ENCODE peak calls at places on chromosome 7, in seven cellular contexts. Q is cardiac fibroblast, K is brain microvascular endothelial cell, W is lung, P is tibial artery, B is HepG2, G is neural progenitor cell. N is an unnamed sample.

GRCh38 chr7:91550931-91551330 is 286.7 kb downstream of the FZD1 start:
- DNase-seq in K (no peak), B (no peak), W (no peak), P (no peak), Q (no peak), G (no peak), N (no peak)

GRCh38 chr7:22121702-22122474 is 176.2 kb upstream of the CDCA7L start:
- DNase-seq in K (peak), B (no peak), G (no peak), Q (peak), P (no peak), W (no peak), N (no peak)

GRCh38 chr7:105376901-105377533 is 11.7 kb downstream of the SRPK2 start:
- DNase-seq in P (no peak), G (no peak), Q (no peak), B (no peak), K (no peak), W (no peak), N (no peak)

GRCh38 chr7:136027160-136027559 is 50.0 kb upstream of the MTPN start:
- DNase-seq in W (no peak), K (no peak), G (no peak), Q (no peak), P (no peak), B (no peak), N (no peak)

GRCh38 chr7:82105463-82105862 is 335.6 kb upstream of the HGF start:
- DNase-seq in B (no peak), P (no peak), W (no peak), Q (peak), K (peak), G (no peak), N (no peak)

GRCh38 chr7:11935905-11936304 is 103.9 kb upstream of the THSD7A start:
- DNase-seq in K (no peak), W (no peak), Q (peak), G (no peak), B (no peak), P (no peak), N (no peak)

GRCh38 chr7:135147341-135147898 is 452 bp upstream of the TMEM140 start:
- DNase-seq in W (no peak), P (no peak), K (peak), B (no peak), Q (peak), G (no peak), N (no peak)

GRCh38 chr7:6248581-6248980 is 23.8 kb downstream of the CYTH3 start:
- DNase-seq in G (no peak), P (no peak), K (peak), B (no peak), Q (peak), W (no peak), N (no peak)

GRCh38 chr7:20896996-20897395 is 110.3 kb upstream of the SP8 start:
- DNase-seq in Q (no peak), W (no peak), B (no peak), K (no peak), P (no peak), G (no peak), N (no peak)

GRCh38 chr7:16561943-16562342 is 35.3 kb downstream of the LRRC72 start:
- DNase-seq in G (peak), Q (no peak), P (no peak), W (no peak), K (no peak), B (no peak), N (no peak)

GRCh38 chr7:144622751-144623150 is 213.1 kb downstream of the TPK1 start:
- DNase-seq in W (no peak), P (no peak), Q (no peak), B (no peak), K (no peak), G (no peak), N (no peak)

GRCh38 chr7:139991267-139991666 is 71.5 kb downstream of the PARP12 start:
- DNase-seq in G (no peak), Q (peak), B (peak), P (no peak), K (no peak), W (no peak), N (no peak)

GRCh38 chr7:123594813-123595241 is 6.8 kb upstream of the ASB15 start:
- DNase-seq in P (no peak), G (peak), B (peak), W (no peak), Q (no peak), K (peak), N (no peak)

GRCh38 chr7:157404002-157404401 is 67.2 kb downstream of the DNAJB6 start:
- DNase-seq in P (no peak), Q (no peak), W (no peak), K (no peak), G (no peak), B (no peak), N (no peak)

GRCh38 chr7:3043544-3044395 is at the start of gene CARD11:
- DNase-seq in K (no peak), B (no peak), P (no peak), W (no peak), Q (no peak), G (no peak), N (peak)

GRCh38 chr7:47405921-47406765 is 175.8 kb downstream of the TNS3 start:
- DNase-seq in Q (peak), W (peak), B (peak), P (peak), K (no peak), G (no peak), N (peak)

GRCh38 chr7:80772347-80773101 is 134.1 kb downstream of the CD36 start:
- DNase-seq in Q (no peak), K (no peak), W (no peak), G (no peak), B (no peak), P (no peak), N (no peak)

GRCh38 chr7:81839708-81840359 is 70.0 kb upstream of the HGF start:
- DNase-seq in B (no peak), K (no peak), Q (no peak), W (no peak), G (no peak), P (no peak), N (no peak)

GRCh38 chr7:33673029-33673700 is 232.2 kb upstream of the BMPER start:
- DNase-seq in W (no peak), P (no peak), B (no peak), G (peak), K (no peak), Q (no peak), N (no peak)

GRCh38 chr7:83947260-83947659 is 247.3 kb downstream of the SEMA3A start:
- DNase-seq in B (peak), K (no peak), W (no peak), Q (peak), G (peak), P (no peak), N (no peak)

GRCh38 chr7:112898432-112899290 is 108.5 kb upstream of the TMEM168 start:
- DNase-seq in P (no peak), G (peak), W (peak), Q (peak), B (peak), K (peak), N (no peak)

GRCh38 chr7:39461263-39461662 is 104.9 kb upstream of the YAE1 start:
- DNase-seq in G (peak), W (no peak), P (no peak), B (no peak), Q (peak), K (no peak), N (no peak)

GRCh38 chr7:12851142-12851541 is 163.7 kb downstream of the ARL4A start:
- DNase-seq in P (no peak), G (no peak), K (no peak), W (no peak), Q (no peak), B (no peak), N (no peak)

GRCh38 chr7:104951546-104951945 is 62.5 kb upstream of the KMT2E start:
- DNase-seq in Q (peak), B (no peak), W (no peak), G (no peak), K (no peak), P (peak), N (no peak)

GRCh38 chr7:40372031-40372430 is 237.2 kb downstream of the SUGCT start:
- DNase-seq in G (no peak), Q (no peak), K (no peak), B (no peak), P (no peak), W (no peak), N (no peak)

GRCh38 chr7:135193615-135194081 is 17.7 kb downstream of the WDR91 start:
- DNase-seq in W (no peak), Q (peak), P (no peak), B (peak), G (no peak), K (peak), N (no peak)

GRCh38 chr7:121406-121805 is 71.0 kb upstream of the FAM20C start:
- DNase-seq in B (no peak), K (no peak), G (no peak), W (no peak), Q (no peak), P (no peak), N (no peak)

GRCh38 chr7:129773871-129774270 is 162.4 kb downstream of the NRF1 start:
- DNase-seq in B (no peak), W (no peak), K (no peak), P (no peak), G (no peak), Q (no peak), N (no peak)

GRCh38 chr7:82595176-82595575 is 151.6 kb upstream of the CACNA2D1 start:
- DNase-seq in P (no peak), W (no peak), B (no peak), Q (no peak), G (no peak), K (no peak), N (no peak)

GRCh38 chr7:105654994-105655900 is 74.0 kb upstream of the EFCAB10 start:
- DNase-seq in Q (peak), K (no peak), P (no peak), B (no peak), G (peak), W (no peak), N (no peak)

GRCh38 chr7:34337163-34337562 is 320.9 kb upstream of the NPSR1 start:
- DNase-seq in B (no peak), Q (no peak), W (no peak), P (no peak), G (no peak), K (no peak), N (no peak)

GRCh38 chr7:103679156-103680132 is 233.4 kb upstream of the SLC26A5 start:
- DNase-seq in W (no peak), Q (peak), P (no peak), K (no peak), B (peak), G (no peak), N (no peak)

GRCh38 chr7:44978511-44979366 is at the start of gene MYO1G:
- DNase-seq in W (peak), G (no peak), K (no peak), P (no peak), Q (no peak), B (no peak), N (no peak)

GRCh38 chr7:55593515-55594318 is 21.4 kb upstream of the VOPP1 start:
- DNase-seq in K (peak), Q (peak), P (peak), W (peak), B (peak), G (peak), N (no peak)

GRCh38 chr7:31811650-31812461 is 124.8 kb downstream of the PPP1R17 start:
- DNase-seq in W (no peak), G (no peak), K (no peak), B (no peak), Q (peak), P (no peak), N (no peak)

GRCh38 chr7:150811-151221 is 41.6 kb upstream of the FAM20C start:
- DNase-seq in G (no peak), W (peak), K (no peak), P (peak), B (no peak), Q (no peak), N (no peak)

GRCh38 chr7:112192236-112193154 is 13.7 kb downstream of the DOCK4 start:
- DNase-seq in B (no peak), W (no peak), K (peak), G (no peak), Q (peak), P (no peak), N (no peak)

GRCh38 chr7:98357751-98358161 is 43.1 kb downstream of the BAIAP2L1 start:
- DNase-seq in P (no peak), W (peak), Q (peak), K (peak), G (no peak), B (peak), N (no peak)

GRCh38 chr7:51315393-51316261 is 982 bp downstream of the COBL start:
- DNase-seq in K (no peak), Q (peak), G (peak), W (peak), P (no peak), B (peak), N (no peak)

GRCh38 chr7:51316666-51317581 is at the start of gene COBL:
- DNase-seq in B (no peak), W (peak), Q (no peak), K (no peak), P (no peak), G (peak), N (no peak)

GRCh38 chr7:51314726-51315125 is 1.9 kb downstream of the COBL start:
- DNase-seq in P (no peak), K (no peak), B (no peak), W (no peak), Q (no peak), G (no peak), N (no peak)

GRCh38 chr7:51317582-51317910 is 937 bp upstream of the COBL start:
- DNase-seq in Q (no peak), B (no peak), W (no peak), G (peak), K (no peak), P (no peak), N (no peak)

DNA sequence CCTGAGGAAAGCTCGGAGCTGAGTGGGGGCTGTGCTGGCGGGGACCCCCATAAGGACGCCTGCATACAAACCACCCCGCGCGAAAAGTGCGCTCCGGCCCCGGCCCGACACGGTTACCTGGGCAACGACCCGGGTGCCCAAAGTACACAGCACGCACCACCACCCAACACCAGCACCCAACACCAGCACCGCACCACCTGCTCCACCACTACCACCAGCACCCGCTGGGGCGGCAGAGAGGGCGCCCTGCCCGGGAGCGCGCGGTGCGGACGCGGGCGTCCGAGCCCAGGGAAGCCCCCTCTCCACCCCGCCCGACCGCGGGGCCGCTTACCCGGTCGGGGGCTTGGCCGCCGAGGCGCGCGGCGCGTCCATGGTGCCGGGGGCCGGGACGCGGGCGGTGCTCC is 345 bp downstream of the COBL start:
- DNase-seq in Q (no peak), B (no peak), W (peak), G (no peak), K (no peak), P (no peak), N (no peak)
- H3K4me3 ChIP-seq in Q (no peak), B (peak), W (peak), G (peak), K (peak), P (peak), N (peak)

GRCh38 chr7:101858437-101859385 is 41.3 kb downstream of the CUX1 start:
- DNase-seq in K (no peak), P (no peak), W (no peak), B (peak), G (no peak), Q (no peak), N (no peak)

GRCh38 chr7:101857358-101857794 is 40.0 kb downstream of the CUX1 start:
- DNase-seq in Q (no peak), K (no peak), W (no peak), G (no peak), B (no peak), P (no peak), N (no peak)

GRCh38 chr7:101856488-101857357 is 39.3 kb downstream of the CUX1 start:
- DNase-seq in W (peak), P (peak), Q (peak), G (no peak), K (peak), B (peak), N (peak)

GRCh38 chr7:101854084-101854865 is 36.8 kb downstream of the CUX1 start:
- DNase-seq in B (no peak), P (no peak), Q (no peak), G (no peak), K (no peak), W (no peak), N (no peak)

DNA sequence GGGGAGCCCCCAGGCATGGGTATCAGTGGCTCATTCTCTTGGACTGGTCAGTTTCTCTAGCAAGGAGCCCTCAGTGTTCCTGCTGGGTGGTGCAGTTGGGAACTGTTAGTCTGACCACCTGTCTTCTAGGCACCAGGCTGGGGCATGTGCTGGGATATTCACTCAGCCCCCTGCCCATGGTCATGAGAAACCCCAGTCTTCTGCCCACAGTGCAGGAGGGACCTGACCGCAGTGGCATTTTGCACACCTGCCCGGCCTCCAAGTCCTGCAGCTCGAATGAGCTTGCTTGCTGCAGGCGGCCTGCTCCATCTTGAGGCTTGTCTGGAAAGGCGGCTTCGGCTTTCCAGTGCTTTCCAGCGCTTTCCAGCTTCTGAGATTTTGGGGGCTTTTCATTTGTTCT is 36.3 kb downstream of the CUX1 start:
- DNase-seq in W (no peak), P (no peak), B (no peak), Q (no peak), K (no peak), G (no peak), N (no peak)
- H3K4me3 ChIP-seq in W (no peak), P (no peak), B (no peak), Q (no peak), K (no peak), G (no peak), N (no peak)

GRCh38 chr7:29987083-29987482 is 2.5 kb downstream of the SCRN1 start:
- DNase-seq in G (no peak), B (peak), P (no peak), W (no peak), K (no peak), Q (peak), N (no peak)
- H3K4me3 ChIP-seq in G (no peak), B (peak), P (no peak), W (no peak), K (no peak), Q (no peak), N (peak)

GRCh38 chr7:1175967-1176851 is 16.2 kb upstream of the ZFAND2A start:
- DNase-seq in K (peak), B (peak), Q (peak), G (peak), P (peak), W (peak), N (no peak)

GRCh38 chr7:1176891-1177373 is 16.9 kb upstream of the ZFAND2A start:
- DNase-seq in K (peak), W (peak), Q (peak), P (peak), G (peak), B (peak), N (no peak)

GRCh38 chr7:1172666-1173523 is 12.9 kb upstream of the ZFAND2A start:
- DNase-seq in W (no peak), K (no peak), B (no peak), G (no peak), Q (no peak), P (no peak), N (no peak)

GRCh38 chr7:1174881-1175596 is 15.0 kb upstream of the ZFAND2A start:
- DNase-seq in G (no peak), W (no peak), K (no peak), Q (no peak), B (no peak), P (no peak), N (no peak)

DNA sequence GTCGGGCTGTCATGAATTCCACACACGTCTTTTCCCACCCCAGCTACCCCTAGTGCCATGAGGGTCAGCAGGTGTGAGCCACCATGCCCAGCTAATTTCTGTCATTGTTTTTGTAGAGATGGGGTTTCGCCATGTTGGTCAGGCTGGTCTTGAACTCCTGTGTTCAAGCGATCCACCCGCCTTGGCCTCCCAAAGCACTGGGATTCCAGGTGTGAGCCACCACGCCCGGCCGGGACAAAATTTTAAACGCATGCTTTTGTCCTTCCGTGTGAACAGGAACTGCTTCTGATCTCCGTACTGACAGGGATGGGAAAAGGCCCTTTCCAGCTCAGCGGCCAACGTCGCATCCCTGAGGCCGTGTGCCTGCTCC is 15.6 kb upstream of the ZFAND2A start:
- DNase-seq in Q (no peak), W (no peak), K (no peak), P (no peak), G (no peak), B (no peak), N (no peak)
- H3K4me3 ChIP-seq in Q (no peak), W (no peak), K (no peak), P (peak), G (no peak), B (no peak), N (peak)

GRCh38 chr7:101169110-101169837 is 3.9 kb upstream of the VGF start:
- DNase-seq in Q (peak), B (no peak), W (no peak), P (no peak), G (no peak), K (no peak), N (no peak)
- H3K4me3 ChIP-seq in Q (no peak), B (no peak), W (no peak), P (no peak), G (no peak), K (no peak), N (no peak)

GRCh38 chr7:73736885-73737284 is 1.7 kb downstream of the ABHD11 start:
- DNase-seq in Q (no peak), P (no peak), B (no peak), G (no peak), W (no peak), K (no peak), N (no peak)

GRCh38 chr7:73737491-73738219 is 947 bp downstream of the ABHD11 start:
- DNase-seq in B (no peak), P (no peak), W (no peak), K (no peak), Q (no peak), G (no peak), N (no peak)

GRCh38 chr7:73738612-73739386 is at the start of gene ABHD11:
- DNase-seq in K (peak), B (peak), Q (peak), P (peak), G (peak), W (peak), N (peak)

GRCh38 chr7:73739387-73739767 is 775 bp upstream of the ABHD11 start:
- DNase-seq in G (no peak), Q (no peak), B (no peak), P (peak), K (no peak), W (no peak), N (no peak)

GRCh38 chr7:73738220-73738611 is 386 bp downstream of the ABHD11 start:
- DNase-seq in K (peak), W (peak), G (peak), B (no peak), P (peak), Q (peak), N (no peak)
- H3K4me3 ChIP-seq in K (peak), W (peak), G (peak), B (peak), P (peak), Q (peak), N (peak)